ENCODE peak calls at places on chromosome 19, in four cellular contexts. R is K562, E is H1, Q is GM12878. M is an unnamed sample.

GRCh38 chr19:7830823-7831222 is 805 bp downstream of the EVI5L start:
- DNase-seq in E (no peak), R (no peak), Q (no peak), M (no peak)

GRCh38 chr19:343451-343931 is 1.1 kb downstream of the MIER2 start:
- DNase-seq in E (no peak), R (no peak), Q (no peak), M (no peak)

GRCh38 chr19:46880440-46880839 is 19.6 kb downstream of the ARHGAP35 start:
- DNase-seq in Q (no peak), E (no peak), R (no peak), M (no peak)

GRCh38 chr19:29410974-29411615 is 114.7 kb upstream of the VSTM2B start:
- DNase-seq in E (no peak), R (no peak), Q (no peak), M (no peak)

GRCh38 chr19:9538183-9539058 is at the start of gene ZNF426:
- DNase-seq in E (peak; percentile 95), Q (peak; percentile 39), R (peak; percentile 88), M (peak; percentile 84)

GRCh38 chr19:21568816-21569496 is 63.6 kb downstream of the ZNF429 start:
- DNase-seq in E (no peak), Q (no peak), R (no peak), M (no peak)

GRCh38 chr19:35766571-35767104 is 8.7 kb downstream of the PROSER3 start:
- DNase-seq in Q (no peak), E (no peak), R (no peak), M (no peak)

GRCh38 chr19:29571181-29571580 is 34.9 kb upstream of the POP4 start:
- DNase-seq in E (no peak), Q (no peak), R (no peak), M (no peak)

GRCh38 chr19:35254341-35255297 is 5.8 kb downstream of the LSR start:
- DNase-seq in R (no peak), E (peak; percentile 24), Q (no peak), M (no peak)

GRCh38 chr19:8626823-8627222 is 3.6 kb upstream of the NFILZ start:
- DNase-seq in Q (no peak), E (no peak), R (no peak), M (no peak)

GRCh38 chr19:17281391-17282304 is at the start of gene ANKLE1:
- DNase-seq in Q (peak; percentile 32), R (peak; percentile 64), E (peak; percentile 79), M (no peak)

GRCh38 chr19:10353793-10354391 is 14.5 kb upstream of the ICAM3 start:
- DNase-seq in Q (no peak), E (peak; percentile 99), R (peak; percentile 78), M (no peak)

GRCh38 chr19:44689290-44690130 is 9.4 kb upstream of the CEACAM16 start:
- DNase-seq in Q (no peak), R (peak; percentile 72), E (peak; percentile 96), M (peak; percentile 63)

GRCh38 chr19:12668937-12669271 is 2.3 kb downstream of the WDR83 start:
- DNase-seq in R (peak; percentile 80), E (peak; percentile 70), Q (no peak), M (peak; percentile 40)

GRCh38 chr19:51123381-51124186 is 1.1 kb upstream of the SIGLEC9 start:
- DNase-seq in E (no peak), Q (no peak), R (no peak), M (no peak)

GRCh38 chr19:46372901-46373572 is 26.1 kb downstream of the PPP5C start:
- DNase-seq in Q (no peak), E (peak; percentile 74), R (no peak), M (no peak)

GRCh38 chr19:44876930-44877530 is 14.0 kb upstream of the TOMM40 start:
- DNase-seq in R (no peak), E (no peak), Q (no peak), M (no peak)

GRCh38 chr19:49712397-49712859 is 21.5 kb downstream of the CPT1C start:
- DNase-seq in Q (no peak), R (peak; percentile 95), E (peak; percentile 92), M (peak; percentile 23)

GRCh38 chr19:3695986-3696659 is 4.1 kb downstream of the PIP5K1C start:
- DNase-seq in Q (no peak), R (no peak), E (no peak), M (no peak)

GRCh38 chr19:13984875-13985741 is 21.0 kb downstream of the RFX1 start:
- DNase-seq in E (no peak), R (no peak), Q (no peak), M (peak; percentile 18)

GRCh38 chr19:44653977-44654784 is 10.5 kb downstream of the PVR start:
- DNase-seq in Q (peak; percentile 38), R (peak; percentile 58), E (peak; percentile 83), M (peak; percentile 36)

GRCh38 chr19:45402469-45403070 is 2.3 kb downstream of the PPP1R13L start:
- DNase-seq in E (peak; percentile 88), R (peak; percentile 81), Q (no peak), M (no peak)

GRCh38 chr19:50830266-50831025 is 2.9 kb downstream of the KLK15 start:
- DNase-seq in Q (no peak), E (no peak), R (no peak), M (no peak)

GRCh38 chr19:55654833-55655647 is at the start of gene U2AF2:
- DNase-seq in R (peak; percentile 90), Q (no peak), E (peak; percentile 97), M (peak; percentile 82)

GRCh38 chr19:55658846-55659459 is 4.1 kb downstream of the U2AF2 start:
- DNase-seq in Q (no peak), E (no peak), R (no peak), M (no peak)

GRCh38 chr19:55656552-55656951 is 1.7 kb downstream of the U2AF2 start:
- DNase-seq in R (no peak), Q (no peak), E (no peak), M (no peak)

GRCh38 chr19:55655648-55656040 is 809 bp downstream of the U2AF2 start:
- DNase-seq in Q (no peak), E (no peak), R (no peak), M (no peak)

DNA sequence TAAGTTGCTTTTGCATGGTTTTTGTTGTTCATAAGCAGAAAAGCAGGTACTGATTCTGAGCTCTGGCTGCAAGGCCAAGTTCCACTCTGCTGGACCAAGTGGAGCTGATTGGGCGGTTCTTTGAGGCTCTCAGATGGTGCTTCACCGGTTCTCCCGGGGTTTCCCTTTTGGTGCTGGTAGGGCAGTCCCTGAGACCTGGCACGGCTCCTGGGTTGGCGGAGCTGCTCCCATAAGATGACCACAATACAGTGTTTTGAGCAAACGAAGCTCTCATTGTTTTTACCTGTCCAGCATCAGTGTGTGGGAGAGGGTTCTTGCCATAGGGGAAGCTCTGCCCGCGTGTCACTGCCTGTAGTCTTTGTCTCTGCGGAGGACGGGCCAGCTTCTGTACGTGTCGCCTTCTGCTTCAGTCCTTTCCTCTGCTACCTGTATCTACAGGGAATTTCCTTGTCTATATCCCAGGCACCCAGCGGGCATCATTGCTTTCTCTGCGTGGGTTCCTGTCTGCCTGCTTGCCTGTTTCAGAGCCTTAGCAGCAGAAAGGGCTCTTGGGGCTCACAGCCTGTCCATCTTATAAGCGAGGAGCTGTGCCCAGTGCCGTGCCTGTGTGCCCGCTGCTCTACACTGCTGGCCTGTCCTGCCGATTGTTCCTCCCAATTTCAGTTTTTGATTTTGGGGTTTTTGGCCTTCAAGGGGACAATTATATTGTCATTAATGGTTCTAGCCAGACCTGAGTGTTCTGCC is 2.3 kb downstream of the U2AF2 start:
- DNase-seq in E (no peak), R (no peak), Q (no peak), M (no peak)
- H3K4me1 ChIP-seq in E (peaks cover 10% of the 10 kb centered on the region), R (peaks cover 20% of the 10 kb centered on the region), Q (peaks cover 12% of the 10 kb centered on the region), M (peaks cover 24% of the 10 kb centered on the region)

GRCh38 chr19:53467503-53468262 is at the start of gene ZNF813:
- DNase-seq in R (peak; percentile 96), Q (peak; percentile 64), E (peak; percentile 98), M (peak; percentile 82)
- TF ChIP-seq CBX5 in R (no peak), Q (no peak), E (no peak), M (peak; percentile 39)

GRCh38 chr19:2619076-2619475 is 83.4 kb downstream of the GNG7 start:
- DNase-seq in R (no peak), E (no peak), Q (no peak), M (no peak)

GRCh38 chr19:2616741-2617392 is 85.6 kb downstream of the GNG7 start:
- DNase-seq in Q (no peak), E (no peak), R (no peak), M (peak; percentile 35)

GRCh38 chr19:2615782-2616181 is 86.7 kb downstream of the GNG7 start:
- DNase-seq in R (no peak), Q (no peak), E (no peak), M (no peak)

GRCh38 chr19:2617393-2618165 is 84.9 kb downstream of the GNG7 start:
- DNase-seq in R (no peak), E (no peak), Q (no peak), M (no peak)

GRCh38 chr19:2618611-2619010 is 83.9 kb downstream of the GNG7 start:
- DNase-seq in E (no peak), Q (no peak), R (no peak), M (no peak)
- H3K4me1 ChIP-seq in E (peaks cover 3% of the 10 kb centered on the region), Q (peaks cover 62% of the 10 kb centered on the region), R (peaks cover 2% of the 10 kb centered on the region), M (peaks cover 52% of the 10 kb centered on the region)

GRCh38 chr19:33349319-33350289 is 23.9 kb upstream of the CEBPG start:
- DNase-seq in E (no peak), Q (no peak), R (no peak), M (peak; percentile 16)
- TF ChIP-seq CBX5 in E (no peak), Q (no peak), R (no peak), M (no peak)